ENCODE peak calls at places on chromosomes 3 and 15, in six cellular contexts. One of them, this sample, is unnamed.
A peak's percentile ranks its signal among the peaks of the same experiment; 100 is the strongest.

GRCh38 chr3:55678521-55679216 is 191.6 kb upstream of the WNT5A start:
- DNase-seq in breast epithelium: no peak
- DNase-seq in left lung: no peak
- DNase-seq in OCI-LY7: no peak
- DNase-seq in fibroblast of lung: no peak
- DNase-seq in A549: no peak
- DNase-seq in this sample: no peak

GRCh38 chr3:66449411-66449931 is 51.4 kb downstream of the LRIG1 start:
- DNase-seq in breast epithelium: no peak
- DNase-seq in left lung: no peak
- DNase-seq in OCI-LY7: no peak
- DNase-seq in fibroblast of lung: no peak
- DNase-seq in A549: no peak
- DNase-seq in this sample: no peak

GRCh38 chr3:89116486-89116885 is 9.1 kb downstream of the EPHA3 start:
- DNase-seq in breast epithelium: no peak
- DNase-seq in left lung: no peak
- DNase-seq in OCI-LY7: no peak
- DNase-seq in fibroblast of lung: peak; percentile 69
- DNase-seq in A549: no peak
- DNase-seq in this sample: no peak

GRCh38 chr3:127064391-127065137 is 81.6 kb downstream of the PLXNA1 start:
- DNase-seq in breast epithelium: no peak
- DNase-seq in left lung: peak; percentile 34
- DNase-seq in OCI-LY7: no peak
- DNase-seq in fibroblast of lung: peak; percentile 76
- DNase-seq in A549: no peak
- DNase-seq in this sample: no peak

GRCh38 chr3:142180761-142181362 is 31.5 kb upstream of the TFDP2 start:
- DNase-seq in breast epithelium: no peak
- DNase-seq in left lung: no peak
- DNase-seq in OCI-LY7: peak; percentile 57
- DNase-seq in fibroblast of lung: peak; percentile 14
- DNase-seq in A549: peak; percentile 38
- DNase-seq in this sample: no peak

GRCh38 chr15:37425541-37425940 is 325.2 kb upstream of the MEIS2 start:
- DNase-seq in breast epithelium: no peak
- DNase-seq in left lung: no peak
- DNase-seq in OCI-LY7: no peak
- DNase-seq in fibroblast of lung: peak; percentile 57
- DNase-seq in A549: no peak
- DNase-seq in this sample: no peak

GRCh38 chr15:22893881-22894280 is 55.4 kb downstream of the NIPA2 start:
- DNase-seq in breast epithelium: no peak
- DNase-seq in left lung: no peak
- DNase-seq in OCI-LY7: no peak
- DNase-seq in fibroblast of lung: no peak
- DNase-seq in A549: no peak
- DNase-seq in this sample: no peak

GRCh38 chr3:36025232-36025631 is 355.1 kb upstream of the STAC start:
- DNase-seq in breast epithelium: no peak
- DNase-seq in left lung: no peak
- DNase-seq in OCI-LY7: no peak
- DNase-seq in fibroblast of lung: no peak
- DNase-seq in A549: no peak
- DNase-seq in this sample: no peak

GRCh38 chr3:185933374-185933950 is 4.4 kb downstream of the TRA2B start:
- DNase-seq in breast epithelium: no peak
- DNase-seq in left lung: no peak
- DNase-seq in OCI-LY7: no peak
- DNase-seq in fibroblast of lung: no peak
- DNase-seq in A549: no peak
- DNase-seq in this sample: no peak
- H3K4me3 ChIP-seq in breast epithelium: peak overlapping the region; percentile 100
- H3K4me3 ChIP-seq in left lung: peak overlapping the region; percentile 6
- H3K4me3 ChIP-seq in OCI-LY7: peak overlapping the region; percentile 92
- H3K4me3 ChIP-seq in fibroblast of lung: peak overlapping the region; percentile 100
- H3K4me3 ChIP-seq in A549: peak overlapping the region; percentile 99
- H3K4me3 ChIP-seq in this sample: peak overlapping the region; percentile 84

DNA sequence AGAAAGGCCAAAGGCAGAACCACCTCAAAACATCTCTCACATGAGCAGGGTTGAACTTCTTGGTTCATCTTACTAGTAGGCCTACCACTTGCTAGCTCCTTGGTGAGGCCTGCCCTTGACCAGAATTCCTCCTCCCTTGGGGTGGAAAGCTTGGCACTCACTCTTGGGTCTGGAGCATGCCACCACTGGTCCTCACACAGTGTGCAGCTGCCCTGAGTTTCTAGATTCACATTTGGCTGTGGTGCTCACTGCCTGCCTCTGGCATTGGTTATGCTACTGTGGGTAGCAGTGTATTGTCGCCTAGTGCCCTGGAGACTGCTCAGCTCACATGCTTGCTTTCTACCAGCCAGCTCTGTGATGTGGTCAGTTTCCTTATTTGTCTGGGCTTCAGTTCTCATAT is 23.7 kb downstream of the OXNAD1 start:
- DNase-seq in breast epithelium: no peak
- DNase-seq in left lung: no peak
- DNase-seq in OCI-LY7: no peak
- DNase-seq in fibroblast of lung: no peak
- DNase-seq in A549: no peak
- DNase-seq in this sample: no peak
- H3K27ac ChIP-seq in breast epithelium: no peak overlapping the region
- H3K27ac ChIP-seq in left lung: no peak overlapping the region
- H3K27ac ChIP-seq in OCI-LY7: no peak overlapping the region
- H3K27ac ChIP-seq in fibroblast of lung: no peak overlapping the region
- H3K27ac ChIP-seq in A549: no peak overlapping the region
- H3K27ac ChIP-seq in this sample: no peak overlapping the region

DNA sequence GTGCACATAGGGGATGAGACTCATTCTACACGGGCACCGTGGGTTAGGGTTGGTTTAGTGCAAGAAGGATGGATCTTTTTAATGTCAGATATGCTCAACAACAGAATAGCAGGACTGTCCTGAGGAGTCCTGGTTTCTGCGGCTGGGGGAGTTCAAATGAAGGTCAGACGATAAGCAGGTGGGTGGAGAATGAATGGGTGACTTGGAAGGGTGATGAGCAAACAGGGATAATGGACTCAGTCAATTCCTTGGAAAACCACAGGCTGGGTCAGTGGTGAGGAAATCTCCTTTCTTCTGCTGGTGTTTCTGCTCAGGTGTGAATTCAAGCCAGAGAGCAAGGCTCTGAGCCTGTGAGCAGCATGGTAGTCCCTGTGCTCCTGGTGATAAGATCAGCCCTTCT is 59.9 kb downstream of the MESD start:
- DNase-seq in breast epithelium: no peak
- DNase-seq in left lung: no peak
- DNase-seq in OCI-LY7: no peak
- DNase-seq in fibroblast of lung: peak; percentile 88
- DNase-seq in A549: no peak
- DNase-seq in this sample: no peak
- H3K4me3 ChIP-seq in breast epithelium: no peak overlapping the region
- H3K4me3 ChIP-seq in left lung: no peak overlapping the region
- H3K4me3 ChIP-seq in OCI-LY7: no peak overlapping the region
- H3K4me3 ChIP-seq in fibroblast of lung: no peak overlapping the region
- H3K4me3 ChIP-seq in A549: no peak overlapping the region
- H3K4me3 ChIP-seq in this sample: no peak overlapping the region

DNA sequence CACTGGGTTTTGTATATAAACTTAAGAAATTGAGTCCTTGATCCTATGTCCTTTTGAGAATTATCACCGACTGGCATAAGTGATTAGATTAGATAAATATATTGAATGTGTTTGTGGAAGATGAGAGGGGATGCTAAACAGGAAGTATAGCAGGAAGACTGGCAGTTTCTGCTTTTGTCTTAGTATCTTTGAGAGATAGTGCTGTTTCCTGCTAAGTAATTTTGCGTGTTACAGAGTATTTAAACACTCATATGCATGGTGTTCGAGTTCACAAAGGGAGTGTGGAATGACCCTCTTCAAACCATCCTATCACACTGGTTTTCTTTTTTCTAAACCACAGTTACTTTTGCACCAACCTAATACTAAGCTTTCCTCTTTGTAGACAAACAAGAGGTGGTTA is 106.0 kb downstream of the KLHL25 start:
- DNase-seq in breast epithelium: no peak
- DNase-seq in left lung: no peak
- DNase-seq in OCI-LY7: peak; percentile 65
- DNase-seq in fibroblast of lung: no peak
- DNase-seq in A549: no peak
- DNase-seq in this sample: no peak
- H3K27ac ChIP-seq in breast epithelium: peak overlapping the region; percentile 73
- H3K27ac ChIP-seq in left lung: peak overlapping the region; percentile 84
- H3K27ac ChIP-seq in OCI-LY7: peak overlapping the region; percentile 93
- H3K27ac ChIP-seq in fibroblast of lung: no peak overlapping the region
- H3K27ac ChIP-seq in A549: no peak overlapping the region
- H3K27ac ChIP-seq in this sample: no peak overlapping the region

This sample was measured in SK-N-MC.